ENCODE peak calls at places on chromosomes 6 and 20, in five cellular contexts. X is type B pancreatic cell, V is HS-5, S is SK-MEL-5, F is GM12892. A is an unnamed sample.

GRCh38 chr20:50023116-50023802 is 40.5 kb downstream of the SNAI1 start:
- DNase-seq in S (no peak), X (no peak), F (no peak), V (no peak), A (no peak)

GRCh38 chr20:35303382-35303734 is 11.1 kb upstream of the FAM83C start:
- DNase-seq in S (no peak), F (no peak), X (no peak), V (no peak), A (no peak)

GRCh38 chr20:23298926-23299672 is 51.5 kb upstream of the NXT1 start:
- DNase-seq in S (peak), F (no peak), V (no peak), X (no peak), A (no peak)

GRCh38 chr6:139474145-139475108 is 100.0 kb upstream of the CITED2 start:
- DNase-seq in V (no peak), S (peak), F (no peak), X (no peak), A (peak)

GRCh38 chr20:33310327-33310899 is 27.4 kb downstream of the BPIFB1 start:
- DNase-seq in V (no peak), F (no peak), S (peak), X (no peak), A (peak)

GRCh38 chr6:54624779-54625178 is 221.8 kb upstream of the FAM83B start:
- DNase-seq in F (no peak), S (no peak), X (no peak), V (no peak), A (no peak)

GRCh38 chr6:5752282-5752681 is 254.4 kb downstream of the NRN1 start:
- DNase-seq in X (no peak), V (no peak), F (no peak), S (no peak), A (peak)

GRCh38 chr6:2794171-2794730 is 29.1 kb downstream of the WRNIP1 start:
- DNase-seq in S (no peak), F (no peak), V (no peak), X (no peak), A (no peak)

GRCh38 chr6:42777126-42777822 is 4.6 kb upstream of the BICRAL start:
- DNase-seq in F (no peak), X (no peak), S (no peak), V (peak), A (no peak)

GRCh38 chr6:166770216-166771116 is 143.4 kb upstream of the RPS6KA2 start:
- DNase-seq in F (no peak), V (no peak), X (no peak), S (no peak), A (no peak)

GRCh38 chr6:166586424-166587156 is at the start of gene RAMACL:
- DNase-seq in X (no peak), V (no peak), S (peak), F (peak), A (no peak)

GRCh38 chr6:39917329-39917728 is 16.9 kb downstream of the MOCS1 start:
- DNase-seq in V (no peak), F (no peak), S (no peak), X (no peak), A (no peak)

A was measured in pons.